ENCODE peak calls at places on chromosomes 1 and 21, in ten cellular contexts. C, W, A, S, U, B, E, O, R and T are unnamed samples.

GRCh38 chr1:228059536-228060457 is 22.7 kb upstream of the ARF1 start:
- DNase-seq in E (peak; percentile 93), W (peak; percentile 49), A (no peak), O (peak; percentile 65), R (peak; percentile 80), S (no peak), C (no peak), B (no peak), U (peak; percentile 65), T (no peak)

GRCh38 chr1:64898107-64898861 is 68.1 kb downstream of the JAK1 start:
- DNase-seq in R (peak; percentile 99), E (peak; percentile 83), A (no peak), B (peak; percentile 81), U (peak; percentile 36), S (no peak), C (peak; percentile 42), O (peak; percentile 54), W (peak; percentile 46), T (no peak)

GRCh38 chr1:169538998-169539871 is 47.0 kb downstream of the F5 start:
- DNase-seq in C (no peak), E (no peak), U (no peak), A (no peak), O (no peak), R (peak; percentile 86), S (no peak), B (no peak), W (no peak), T (no peak)

GRCh38 chr1:207619833-207620572 is 24.9 kb upstream of the CR1L start:
- DNase-seq in R (peak; percentile 70), E (no peak), S (no peak), W (peak; percentile 67), B (no peak), U (peak; percentile 49), O (peak; percentile 7), C (no peak), A (no peak), T (no peak)

GRCh38 chr1:213244664-213245091 is 193.6 kb downstream of the RPS6KC1 start:
- DNase-seq in B (peak; percentile 29), U (peak; percentile 22), A (no peak), E (no peak), W (peak; percentile 56), O (peak; percentile 34), S (no peak), C (no peak), R (peak; percentile 62), T (no peak)

GRCh38 chr1:114219247-114219872 is 65.7 kb upstream of the SYT6 start:
- DNase-seq in U (no peak), A (no peak), R (peak; percentile 15), B (no peak), C (no peak), W (no peak), E (no peak), S (no peak), O (no peak), T (no peak)

GRCh38 chr1:41582004-41582325 is 97.5 kb upstream of the EDN2 start:
- DNase-seq in E (no peak), O (no peak), S (no peak), B (no peak), A (no peak), U (no peak), C (no peak), W (no peak), R (no peak), T (no peak)

GRCh38 chr1:29230204-29230552 is 556 bp downstream of the MECR start:
- DNase-seq in A (no peak), C (no peak), E (no peak), R (no peak), W (no peak), B (no peak), O (no peak), S (no peak), U (no peak), T (no peak)

GRCh38 chr1:242240061-242240460 is 241.2 kb upstream of the MAP1LC3C start:
- DNase-seq in C (no peak), E (no peak), S (no peak), W (no peak), A (no peak), O (no peak), B (no peak), U (no peak), R (peak; percentile 86), T (no peak)

GRCh38 chr1:112982853-112983539 is 27.0 kb upstream of the SLC16A1 start:
- DNase-seq in U (no peak), B (peak; percentile 44), E (no peak), S (no peak), R (no peak), A (no peak), W (peak; percentile 68), O (no peak), C (peak; percentile 2), T (no peak)

GRCh38 chr1:226487921-226488320 is 60.6 kb upstream of the STUM start:
- DNase-seq in C (no peak), O (no peak), U (no peak), B (no peak), S (no peak), W (no peak), R (peak; percentile 71), E (no peak), A (no peak), T (no peak)

GRCh38 chr1:58710190-58710589 is 10.3 kb upstream of the MYSM1 start:
- DNase-seq in B (no peak), C (no peak), O (no peak), A (no peak), U (no peak), E (no peak), R (no peak), W (no peak), S (no peak), T (no peak)

GRCh38 chr1:212513586-212513985 is 80.9 kb downstream of the NENF start:
- DNase-seq in W (no peak), S (no peak), C (no peak), R (no peak), A (no peak), O (no peak), B (no peak), U (no peak), E (no peak), T (no peak)

GRCh38 chr1:86154581-86155060 is 2.0 kb downstream of the COL24A1 start:
- DNase-seq in B (no peak), U (no peak), W (no peak), A (no peak), O (no peak), R (no peak), C (peak; percentile 6), S (no peak), E (no peak), T (no peak)

GRCh38 chr21:45383111-45383614 is 21.8 kb upstream of the COL18A1 start:
- DNase-seq in E (no peak), O (no peak), U (no peak), B (peak; percentile 14), R (no peak), W (no peak), S (no peak), A (no peak), C (no peak), T (no peak)

GRCh38 chr1:150992626-150993025 is 10.5 kb downstream of the ANXA9 start:
- DNase-seq in C (no peak), O (no peak), B (no peak), E (no peak), S (no peak), U (no peak), R (peak; percentile 61), A (no peak), W (no peak), T (no peak)

GRCh38 chr1:109786531-109787021 is 22.9 kb upstream of the EPS8L3 start:
- DNase-seq in S (no peak), A (no peak), O (no peak), C (no peak), B (no peak), U (no peak), R (peak; percentile 53), W (no peak), E (no peak), T (no peak)

GRCh38 chr1:231124746-231125145 is 37.1 kb upstream of the TRIM67 start:
- DNase-seq in U (no peak), R (no peak), B (no peak), A (no peak), O (no peak), W (no peak), E (no peak), C (no peak), S (no peak), T (no peak)

GRCh38 chr1:151458936-151459330 is 361 bp downstream of the POGZ start:
- DNase-seq in B (peak; percentile 75), U (peak; percentile 78), A (peak; percentile 15), S (no peak), O (peak; percentile 58), W (peak; percentile 83), E (peak; percentile 34), C (no peak), R (peak; percentile 75), T (peak; percentile 40)

GRCh38 chr1:84698718-84699117 is 8.5 kb upstream of the SSX2IP start:
- DNase-seq in A (no peak), O (no peak), W (no peak), U (no peak), B (no peak), C (no peak), R (peak; percentile 87), E (no peak), S (no peak), T (no peak)

GRCh38 chr1:183804382-183804781 is 538 bp upstream of the RGL1 start:
- DNase-seq in B (no peak), U (no peak), C (no peak), S (no peak), O (no peak), A (no peak), R (no peak), E (no peak), W (no peak), T (no peak)